ENCODE peak calls at places on chromosomes 2 and 18, in six cellular contexts. R, S, A, G, N and V are unnamed samples.
A peak's percentile ranks its signal among the peaks of the same experiment; 100 is the strongest.

GRCh38 chr2:6080837-6081541 is 388.8 kb downstream of the SOX11 start:
- DNase-seq in A (no peak), R (no peak), G (no peak), N (no peak), S (no peak), V (no peak)

GRCh38 chr2:172834881-172835280 is 99.2 kb downstream of the RAPGEF4 start:
- DNase-seq in A (no peak), N (no peak), R (no peak), S (no peak), G (no peak), V (no peak)

GRCh38 chr18:36757081-36757480 is 71.7 kb downstream of the TPGS2 start:
- DNase-seq in G (peak; percentile 80), N (no peak), R (no peak), A (no peak), S (no peak), V (no peak)

GRCh38 chr2:219782999-219783398 is 155.6 kb downstream of the SLC4A3 start:
- DNase-seq in N (no peak), S (no peak), G (no peak), R (no peak), A (no peak), V (no peak)

GRCh38 chr2:82023710-82024109 is 1719.2 kb upstream of the LRRTM1 start:
- DNase-seq in S (no peak), N (no peak), R (no peak), G (no peak), A (no peak), V (no peak)

GRCh38 chr2:86628091-86628522 is 4.4 kb upstream of the RNF103 start:
- DNase-seq in R (no peak), A (no peak), G (no peak), S (no peak), N (peak; percentile 12), V (no peak)

GRCh38 chr2:29601872-29602271 is 319.5 kb downstream of the ALK start:
- DNase-seq in G (peak; percentile 8), S (no peak), R (no peak), A (no peak), N (no peak), V (no peak)

GRCh38 chr2:101173707-101174295 is 22.6 kb upstream of the TBC1D8 start:
- DNase-seq in G (no peak), N (peak; percentile 15), A (no peak), S (no peak), R (peak; percentile 48), V (no peak)

GRCh38 chr2:78423631-78424030 is 601.9 kb upstream of the REG3G start:
- DNase-seq in S (no peak), N (no peak), R (no peak), A (no peak), G (no peak), V (no peak)

GRCh38 chr2:181037922-181038321 is 57.5 kb downstream of the UBE2E3 start:
- DNase-seq in N (no peak), S (no peak), R (no peak), A (no peak), G (peak; percentile 90), V (no peak)

GRCh38 chr2:150125708-150126107 is 361.8 kb downstream of the RND3 start:
- DNase-seq in N (no peak), A (no peak), G (peak; percentile 86), R (no peak), S (no peak), V (no peak)

GRCh38 chr2:85768713-85769112 is 14.9 kb downstream of the ATOH8 start:
- DNase-seq in A (no peak), N (no peak), R (peak; percentile 57), S (no peak), G (no peak), V (no peak)

GRCh38 chr18:11751305-11752115 is 62.4 kb downstream of the GNAL start:
- DNase-seq in S (no peak), A (no peak), R (no peak), G (no peak), N (no peak), V (no peak)

DNA sequence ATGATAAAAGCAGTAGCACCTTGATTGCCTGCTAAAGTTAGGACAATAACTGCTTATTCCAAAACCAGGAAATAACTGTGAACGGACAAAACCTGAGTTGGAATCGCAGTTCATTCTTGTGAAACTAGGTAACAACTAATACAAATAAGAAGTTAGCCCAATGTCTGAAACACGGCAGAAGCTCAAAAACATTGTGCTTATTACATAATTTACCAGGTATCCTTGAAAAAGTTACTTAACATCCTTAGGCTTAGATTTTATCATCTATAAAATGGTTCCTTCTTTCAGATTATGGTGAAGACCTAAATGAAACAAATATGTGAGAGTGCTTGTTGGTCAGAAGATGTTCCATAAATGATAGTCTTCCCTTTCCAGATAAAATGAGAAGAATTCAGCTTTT is 32.4 kb downstream of the RTN4 start:
- DNase-seq in G (no peak), N (no peak), A (no peak), S (no peak), R (no peak), V (no peak)
- H3K4me1 ChIP-seq in G (peaks cover 26% of the 10 kb centered on the region), N (peaks cover 2% of the 10 kb centered on the region), A (peaks cover 19% of the 10 kb centered on the region), S (peaks cover 71% of the 10 kb centered on the region), R (peaks cover 12% of the 10 kb centered on the region), V (peaks cover 56% of the 10 kb centered on the region)

GRCh38 chr18:75088021-75088506 is 120.9 kb downstream of the PTGR3 start:
- DNase-seq in G (no peak), R (no peak), S (no peak), N (no peak), A (no peak), V (no peak)
- TF ChIP-seq CTCF in G (no peak), R (no peak), S (no peak), N (no peak), A (no peak), V (no peak)

DNA sequence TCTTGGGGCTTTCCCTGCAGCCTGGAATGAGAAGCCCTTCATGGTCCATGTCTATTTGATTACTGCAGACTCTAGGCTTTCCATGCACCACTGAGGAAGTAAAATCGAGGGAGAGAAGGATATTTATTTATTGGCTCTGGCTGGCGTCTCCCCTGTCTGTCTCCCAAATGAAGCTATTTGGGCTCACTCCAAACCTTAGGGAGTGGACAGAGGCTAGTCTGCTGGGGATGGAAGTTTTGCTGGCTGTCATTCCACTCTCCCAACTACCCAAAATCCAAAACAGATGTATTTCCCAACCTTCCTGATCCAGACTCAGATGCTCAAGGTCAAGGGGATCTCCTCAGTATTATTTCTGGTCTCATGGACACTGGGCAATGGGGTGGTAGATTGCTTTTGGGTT is 33.7 kb downstream of the TMEM17 start:
- DNase-seq in S (no peak), N (no peak), G (no peak), R (no peak), A (no peak), V (no peak)
- H3K4me1 ChIP-seq in S (no peaks in the 10 kb centered on the region), N (peaks cover 4% of the 10 kb centered on the region), G (peaks cover 5% of the 10 kb centered on the region), R (no peaks in the 10 kb centered on the region), A (peaks cover 9% of the 10 kb centered on the region), V (peaks cover 7% of the 10 kb centered on the region)

DNA sequence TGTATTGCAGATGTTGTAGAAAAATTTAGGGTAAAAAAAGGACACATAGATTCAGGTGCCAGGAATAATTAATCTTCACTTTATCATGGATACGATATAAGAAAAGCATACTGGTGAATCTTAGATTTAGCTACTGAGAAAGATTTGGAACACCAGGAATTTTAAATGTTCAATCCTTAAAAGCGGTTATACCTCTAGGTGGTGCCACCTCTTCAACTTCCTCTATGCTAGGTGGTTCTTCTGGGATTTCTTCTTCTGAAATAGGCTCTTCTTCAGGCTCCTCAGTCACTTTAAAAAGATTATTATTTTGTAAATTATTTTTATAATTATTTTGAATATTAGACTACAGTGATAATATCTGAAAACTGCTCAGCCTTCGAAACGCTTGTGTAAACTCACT is 133.1 kb downstream of the TTN start:
- DNase-seq in R (no peak), A (no peak), S (no peak), N (no peak), G (no peak), V (no peak)
- TF ChIP-seq CTCF in R (no peak), A (peak; percentile 23), S (peak; percentile 32), N (no peak), G (no peak), V (peak; percentile 43)

GRCh38 chr18:47912343-47912742 is 18.1 kb downstream of the SMAD2 start:
- DNase-seq in G (no peak), A (no peak), R (no peak), S (no peak), N (no peak), V (peak; percentile 52)

GRCh38 chr18:47915930-47916329 is 14.5 kb downstream of the SMAD2 start:
- DNase-seq in R (no peak), G (no peak), N (no peak), S (peak; percentile 60), A (no peak), V (no peak)

GRCh38 chr18:47912794-47913594 is 17.5 kb downstream of the SMAD2 start:
- DNase-seq in S (no peak), A (no peak), N (no peak), G (no peak), R (no peak), V (no peak)

GRCh38 chr18:47917923-47918610 is 12.4 kb downstream of the SMAD2 start:
- DNase-seq in A (no peak), N (no peak), S (no peak), G (no peak), R (no peak), V (no peak)

GRCh38 chr18:47915229-47915628 is 15.2 kb downstream of the SMAD2 start:
- DNase-seq in G (peak; percentile 30), A (no peak), S (no peak), N (no peak), R (no peak), V (no peak)
- H3K4me1 ChIP-seq in G (no peaks in the 10 kb centered on the region), A (peaks cover 52% of the 10 kb centered on the region), S (peaks cover 5% of the 10 kb centered on the region), N (peaks cover 17% of the 10 kb centered on the region), R (no peaks in the 10 kb centered on the region), V (peaks cover 38% of the 10 kb centered on the region)

GRCh38 chr18:75314117-75314516 is 103.5 kb downstream of the TSHZ1 start:
- DNase-seq in R (no peak), N (no peak), S (no peak), G (no peak), A (no peak), V (no peak)
- TF ChIP-seq CTCF in R (no peak), N (no peak), S (no peak), G (peak; percentile 11), A (no peak), V (peak; percentile 31)

GRCh38 chr18:74286106-74286856 is 5.5 kb downstream of the CYB5A start:
- DNase-seq in N (no peak), G (peak; percentile 19), S (peak; percentile 54), R (no peak), A (no peak), V (no peak)
- H3K4me1 ChIP-seq in N (peaks cover 7% of the 10 kb centered on the region), G (peaks cover 20% of the 10 kb centered on the region), S (peaks cover 94% of the 10 kb centered on the region), R (peaks cover 7% of the 10 kb centered on the region), A (peaks cover 32% of the 10 kb centered on the region), V (no peaks in the 10 kb centered on the region)

GRCh38 chr18:53153800-53154199 is 813.8 kb downstream of the DCC start:
- DNase-seq in R (no peak), S (no peak), A (no peak), G (no peak), N (no peak), V (no peak)

GRCh38 chr18:53148056-53148574 is 808.1 kb downstream of the DCC start:
- DNase-seq in R (no peak), N (no peak), S (no peak), A (no peak), G (no peak), V (no peak)

GRCh38 chr18:53147472-53147871 is 807.5 kb downstream of the DCC start:
- DNase-seq in G (no peak), A (no peak), R (no peak), N (no peak), S (no peak), V (no peak)

GRCh38 chr18:53152478-53152877 is 812.5 kb downstream of the DCC start:
- DNase-seq in S (no peak), A (no peak), R (no peak), N (no peak), G (no peak), V (no peak)

GRCh38 chr18:53153281-53153680 is 813.3 kb downstream of the DCC start:
- DNase-seq in N (no peak), A (no peak), S (no peak), R (no peak), G (no peak), V (no peak)
- TF ChIP-seq CTCF in N (peak; percentile 32), A (no peak), S (peak; percentile 43), R (no peak), G (no peak), V (peak; percentile 14)